ENCODE peak calls at places on chromosomes 4 and X, in six cellular contexts. U is IMR-90, E is neuronal stem cell, S is H9, C is trophoblast cell, A is H1. I is an unnamed sample.
A peak's percentile ranks its signal among the peaks of the same experiment; 100 is the strongest.

GRCh38 chr4:54281060-54281781 is 52.1 kb downstream of the PDGFRA start:
- DNase-seq in U (peak; percentile 93), E (no peak), S (no peak), C (peak; percentile 25), A (no peak), I (peak; percentile 82)

GRCh38 chr4:8112036-8112576 is 46.5 kb downstream of the ABLIM2 start:
- DNase-seq in U (no peak), E (no peak), S (no peak), C (no peak), A (no peak), I (no peak)

GRCh38 chrX:44744828-44745227 is 99.0 kb upstream of the DUSP21 start:
- DNase-seq in U (no peak), E (no peak), S (no peak), C (no peak), A (no peak), I (no peak)

GRCh38 chrX:38939067-38939466 is 137.8 kb downstream of the MID1IP1 start:
- DNase-seq in U (peak; percentile 55), E (no peak), S (no peak), C (no peak), A (no peak), I (peak; percentile 44)

GRCh38 chr4:183504930-183505555 is at the start of gene ING2:
- DNase-seq in U (no peak), E (no peak), S (no peak), C (peak; percentile 61), A (no peak), I (peak; percentile 88)

GRCh38 chrX:20143539-20143938 is 1.9 kb upstream of the EIF1AX start:
- DNase-seq in U (no peak), E (no peak), S (no peak), C (no peak), A (no peak), I (no peak)

GRCh38 chr4:149910177-149910576 is 94.5 kb upstream of the IQCM start:
- DNase-seq in U (no peak), E (no peak), S (no peak), C (no peak), A (no peak), I (no peak)

GRCh38 chr4:14880805-14881204 is 121.5 kb upstream of the CPEB2 start:
- DNase-seq in U (no peak), E (no peak), S (no peak), C (no peak), A (no peak), I (no peak)

GRCh38 chr4:149993030-149993429 is 85.2 kb upstream of the DCLK2 start:
- DNase-seq in U (peak; percentile 52), E (no peak), S (no peak), C (no peak), A (no peak), I (no peak)

GRCh38 chrX:44253573-44253942 is 89.9 kb downstream of the EFHC2 start:
- DNase-seq in U (no peak), E (no peak), S (no peak), C (no peak), A (no peak), I (no peak)

GRCh38 chr4:5460106-5460801 is 248.1 kb downstream of the EVC2 start:
- DNase-seq in U (peak; percentile 37), E (peak; percentile 14), S (peak; percentile 67), C (no peak), A (peak; percentile 38), I (peak; percentile 32)

GRCh38 chr4:11894976-11895375 is 466.3 kb upstream of the HS3ST1 start:
- DNase-seq in U (no peak), E (no peak), S (no peak), C (no peak), A (no peak), I (no peak)

GRCh38 chr4:182738283-182739047 is 178.7 kb downstream of the DCTD start:
- DNase-seq in U (peak; percentile 57), E (no peak), S (no peak), C (no peak), A (no peak), I (no peak)

DNA sequence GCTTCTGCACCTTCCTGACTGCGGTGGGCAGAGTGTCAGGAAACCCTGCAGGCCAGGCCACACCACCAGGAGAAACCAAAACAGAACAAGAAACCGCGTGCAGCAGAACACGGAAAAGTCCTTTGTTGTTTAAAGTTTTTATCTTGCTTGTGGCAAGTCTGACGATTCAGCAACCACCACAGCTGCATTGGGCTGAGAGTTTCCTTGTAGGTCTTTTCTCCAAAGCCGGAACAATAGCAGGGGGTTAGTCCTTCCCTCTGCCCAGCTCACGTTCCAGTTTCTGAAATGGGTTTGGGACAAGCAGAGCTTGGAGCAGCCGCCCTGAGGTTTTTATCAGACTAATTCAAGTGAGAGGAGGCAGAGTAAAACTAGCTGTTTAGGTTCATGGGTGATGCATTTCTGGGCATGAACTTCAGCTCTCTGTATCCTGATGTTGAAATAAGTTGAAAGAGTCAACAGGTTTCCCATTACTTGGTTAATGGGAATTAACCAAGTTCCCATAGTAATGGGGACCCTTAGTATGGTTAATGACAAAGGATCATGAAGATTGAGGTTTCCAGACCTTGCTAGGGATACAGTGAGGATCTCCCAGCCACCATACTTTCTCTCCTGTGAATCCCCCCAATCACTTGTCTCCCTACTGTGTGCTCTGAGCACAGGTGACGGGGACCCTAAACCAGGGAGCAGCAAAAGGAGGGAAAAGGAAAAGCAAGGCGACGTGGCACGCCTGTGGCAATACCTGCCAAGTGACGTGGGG is 217.0 kb downstream of the PTTG2 start:
- DNase-seq in U (peak; percentile 44), E (no peak), S (no peak), C (no peak), A (no peak), I (no peak)
- H2AFZ ChIP-seq in U (peak overlapping the region; percentile 86), E (peak overlapping the region; percentile 43), S (no peak overlapping the region), C (no peak overlapping the region), A (no peak overlapping the region), I (no peak overlapping the region)

GRCh38 chr4:124869978-124870495 is 157.5 kb upstream of the ANKRD50 start:
- DNase-seq in U (no peak), E (no peak), S (no peak), C (peak; percentile 61), A (no peak), I (no peak)

GRCh38 chr4:124874172-124874450 is 161.6 kb upstream of the ANKRD50 start:
- DNase-seq in U (no peak), E (no peak), S (no peak), C (no peak), A (no peak), I (no peak)

GRCh38 chr4:124868495-124868894 is 156.0 kb upstream of the ANKRD50 start:
- DNase-seq in U (no peak), E (no peak), S (no peak), C (no peak), A (no peak), I (no peak)

GRCh38 chr4:124873361-124874171 is 161.0 kb upstream of the ANKRD50 start:
- DNase-seq in U (no peak), E (no peak), S (no peak), C (no peak), A (peak; percentile 39), I (no peak)

DNA sequence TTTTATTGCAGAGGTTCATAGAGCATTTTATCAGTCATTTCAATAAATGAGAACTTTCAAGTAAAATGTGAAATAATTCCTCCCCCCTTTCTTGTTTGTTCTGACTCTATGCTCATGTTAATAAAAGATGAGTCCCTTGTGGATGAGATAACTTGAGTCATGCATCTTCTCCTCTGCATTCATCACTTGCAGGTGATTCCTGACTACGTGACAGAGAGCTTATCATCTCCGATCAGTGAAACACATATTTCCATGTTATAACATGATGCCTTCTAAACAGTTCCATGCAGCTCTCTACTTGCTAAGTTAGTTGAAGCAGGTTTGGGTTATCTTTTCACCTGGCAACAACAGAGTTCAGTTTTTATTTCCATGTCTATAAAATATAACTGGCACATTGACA is 160.1 kb upstream of the ANKRD50 start:
- DNase-seq in U (no peak), E (no peak), S (no peak), C (peak; percentile 52), A (no peak), I (no peak)
- H2AK5ac ChIP-seq in U (no peak overlapping the region), E (no peak overlapping the region), S (no peak overlapping the region), C (no peak overlapping the region), A (no peak overlapping the region), I (no peak overlapping the region)

GRCh38 chrX:100363926-100364325 is 46.1 kb downstream of the PCDH19 start:
- DNase-seq in U (no peak), E (no peak), S (peak; percentile 25), C (no peak), A (no peak), I (no peak)

GRCh38 chrX:100373673-100374072 is 36.4 kb downstream of the PCDH19 start:
- DNase-seq in U (no peak), E (no peak), S (no peak), C (no peak), A (no peak), I (no peak)

GRCh38 chrX:100368167-100368566 is 41.9 kb downstream of the PCDH19 start:
- DNase-seq in U (peak; percentile 0), E (no peak), S (peak; percentile 44), C (peak; percentile 41), A (no peak), I (peak; percentile 0)
- H3K18ac ChIP-seq in U (no peak overlapping the region), E (no peak overlapping the region), S (no peak overlapping the region), C (no peak overlapping the region), A (no peak overlapping the region), I (no peak overlapping the region)

GRCh38 chr4:158079661-158080060 is 93.2 kb downstream of the GASK1B start:
- DNase-seq in U (no peak), E (no peak), S (no peak), C (no peak), A (no peak), I (no peak)
- H2AFZ ChIP-seq in U (no peak overlapping the region), E (no peak overlapping the region), S (no peak overlapping the region), C (no peak overlapping the region), A (peak overlapping the region; percentile 25), I (no peak overlapping the region)

DNA sequence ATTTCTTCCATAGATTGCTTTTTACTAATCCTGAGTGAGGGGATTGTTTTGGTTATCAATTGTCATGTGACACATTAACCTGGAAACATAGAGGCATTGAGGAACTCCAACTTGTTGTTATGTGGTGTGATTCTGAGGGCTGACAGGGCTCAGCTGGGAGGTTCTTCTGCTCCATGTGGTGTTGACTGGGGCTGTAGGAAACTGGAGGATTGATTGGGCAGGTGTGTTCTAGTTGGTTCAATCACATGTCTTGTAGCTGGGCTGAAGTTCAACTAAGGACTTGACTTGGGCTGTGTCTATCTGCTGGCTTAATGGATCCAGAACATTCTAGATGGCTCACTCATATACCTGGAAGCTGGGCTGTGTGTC is 10.8 kb upstream of the CRLF2 start:
- DNase-seq in U (no peak), E (no peak), S (no peak), C (no peak), A (no peak), I (no peak)
- H2AK5ac ChIP-seq in U (no peak overlapping the region), E (no peak overlapping the region), S (no peak overlapping the region), C (no peak overlapping the region), A (no peak overlapping the region), I (no peak overlapping the region)

GRCh38 chr4:87855540-87855939 is 22.8 kb downstream of the MEPE start:
- DNase-seq in U (no peak), E (no peak), S (no peak), C (no peak), A (no peak), I (no peak)
- H3K18ac ChIP-seq in U (no peak overlapping the region), E (no peak overlapping the region), S (no peak overlapping the region), C (peak overlapping the region; percentile 16), A (peak overlapping the region; percentile 36), I (peak overlapping the region; percentile 47)

I was measured in mesenchymal stem cell.